ENCODE peak calls at places on chromosome 17, in ten cellular contexts. One of them, this sample, is unnamed.

GRCh38 chr17:16101440-16101839 is 101.8 kb downstream of the TTC19 start:
- DNase-seq in A549: no peak
- DNase-seq in tibial nerve: no peak
- DNase-seq in osteoblast: no peak
- DNase-seq in BE2C: no peak
- DNase-seq in esophagus squamous epithelium: no peak
- DNase-seq in thyroid gland: no peak
- DNase-seq in upper lobe of right lung: no peak
- DNase-seq in astrocyte of the spinal cord: no peak
- DNase-seq in AG09309: no peak
- DNase-seq in this sample: no peak

GRCh38 chr17:76193616-76194015 is 46.7 kb downstream of the RNF157 start:
- DNase-seq in A549: no peak
- DNase-seq in tibial nerve: no peak
- DNase-seq in osteoblast: no peak
- DNase-seq in BE2C: peak
- DNase-seq in esophagus squamous epithelium: no peak
- DNase-seq in thyroid gland: no peak
- DNase-seq in upper lobe of right lung: no peak
- DNase-seq in astrocyte of the spinal cord: no peak
- DNase-seq in AG09309: no peak
- DNase-seq in this sample: no peak

GRCh38 chr17:55931448-55931847 is 180.6 kb downstream of the PCTP start:
- DNase-seq in A549: no peak
- DNase-seq in tibial nerve: no peak
- DNase-seq in osteoblast: no peak
- DNase-seq in BE2C: no peak
- DNase-seq in esophagus squamous epithelium: no peak
- DNase-seq in thyroid gland: no peak
- DNase-seq in upper lobe of right lung: no peak
- DNase-seq in astrocyte of the spinal cord: no peak
- DNase-seq in AG09309: no peak
- DNase-seq in this sample: no peak

GRCh38 chr17:73179387-73179786 is 13.5 kb upstream of the COG1 start:
- DNase-seq in A549: no peak
- DNase-seq in tibial nerve: no peak
- DNase-seq in osteoblast: no peak
- DNase-seq in BE2C: no peak
- DNase-seq in esophagus squamous epithelium: no peak
- DNase-seq in thyroid gland: no peak
- DNase-seq in upper lobe of right lung: no peak
- DNase-seq in astrocyte of the spinal cord: no peak
- DNase-seq in AG09309: no peak
- DNase-seq in this sample: no peak

GRCh38 chr17:64160378-64160777 is 30.4 kb upstream of the ERN1 start:
- DNase-seq in A549: no peak
- DNase-seq in tibial nerve: no peak
- DNase-seq in osteoblast: no peak
- DNase-seq in BE2C: no peak
- DNase-seq in esophagus squamous epithelium: no peak
- DNase-seq in thyroid gland: no peak
- DNase-seq in upper lobe of right lung: no peak
- DNase-seq in astrocyte of the spinal cord: no peak
- DNase-seq in AG09309: peak
- DNase-seq in this sample: no peak

GRCh38 chr17:14672830-14673229 is 371.9 kb downstream of the HS3ST3B1 start:
- DNase-seq in A549: no peak
- DNase-seq in tibial nerve: no peak
- DNase-seq in osteoblast: peak
- DNase-seq in BE2C: no peak
- DNase-seq in esophagus squamous epithelium: no peak
- DNase-seq in thyroid gland: no peak
- DNase-seq in upper lobe of right lung: no peak
- DNase-seq in astrocyte of the spinal cord: peak
- DNase-seq in AG09309: peak
- DNase-seq in this sample: peak

GRCh38 chr17:68302666-68303065 is 11.4 kb downstream of the ARSG start:
- DNase-seq in A549: no peak
- DNase-seq in tibial nerve: no peak
- DNase-seq in osteoblast: peak
- DNase-seq in BE2C: no peak
- DNase-seq in esophagus squamous epithelium: no peak
- DNase-seq in thyroid gland: no peak
- DNase-seq in upper lobe of right lung: no peak
- DNase-seq in astrocyte of the spinal cord: no peak
- DNase-seq in AG09309: no peak
- DNase-seq in this sample: no peak

GRCh38 chr17:73072254-73072962 is 20.1 kb downstream of the SLC39A11 start:
- DNase-seq in A549: no peak
- DNase-seq in tibial nerve: no peak
- DNase-seq in osteoblast: no peak
- DNase-seq in BE2C: no peak
- DNase-seq in esophagus squamous epithelium: no peak
- DNase-seq in thyroid gland: no peak
- DNase-seq in upper lobe of right lung: no peak
- DNase-seq in astrocyte of the spinal cord: no peak
- DNase-seq in AG09309: no peak
- DNase-seq in this sample: no peak

DNA sequence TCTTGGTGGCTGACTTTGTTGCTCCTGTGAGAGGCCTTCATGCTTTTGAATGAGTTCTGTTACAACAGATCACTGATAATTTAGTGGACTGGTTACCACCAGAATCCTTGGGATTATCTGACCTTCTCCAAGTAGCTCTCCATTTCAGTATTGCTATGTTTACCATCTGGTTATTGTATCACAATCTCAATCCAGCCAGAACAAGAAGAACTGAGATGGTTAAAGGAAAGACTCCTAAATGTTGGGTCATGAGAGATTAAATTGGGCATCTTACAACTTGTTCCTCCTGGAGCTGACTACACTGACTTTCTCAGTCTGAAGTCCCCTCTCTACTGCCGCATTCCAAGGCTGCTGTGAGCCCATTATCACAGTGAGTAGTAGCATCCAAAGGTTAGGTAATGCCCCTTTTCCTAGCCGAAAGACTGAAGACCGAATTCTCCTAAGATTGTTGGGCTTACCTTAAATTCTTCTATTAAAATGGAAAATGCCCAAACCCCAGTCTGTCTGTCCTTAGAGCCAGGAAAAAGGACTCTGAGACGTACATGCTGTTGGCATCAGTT is 181.7 kb upstream of the TBX2 start:
- DNase-seq in A549: no peak
- DNase-seq in tibial nerve: no peak
- DNase-seq in osteoblast: peak
- DNase-seq in BE2C: no peak
- DNase-seq in esophagus squamous epithelium: no peak
- DNase-seq in thyroid gland: no peak
- DNase-seq in upper lobe of right lung: no peak
- DNase-seq in astrocyte of the spinal cord: no peak
- DNase-seq in AG09309: no peak
- DNase-seq in this sample: no peak
- H3K4me3 ChIP-seq in A549: no peak
- H3K4me3 ChIP-seq in tibial nerve: no peak
- H3K4me3 ChIP-seq in osteoblast: no peak
- H3K4me3 ChIP-seq in BE2C: no peak
- H3K4me3 ChIP-seq in esophagus squamous epithelium: no peak
- H3K4me3 ChIP-seq in thyroid gland: no peak
- H3K4me3 ChIP-seq in upper lobe of right lung: no peak
- H3K4me3 ChIP-seq in astrocyte of the spinal cord: no peak
- H3K4me3 ChIP-seq in AG09309: no peak
- H3K4me3 ChIP-seq in this sample: no peak

GRCh38 chr17:38577645-38578173 is 28.0 kb downstream of the SRCIN1 start:
- DNase-seq in A549: no peak
- DNase-seq in tibial nerve: no peak
- DNase-seq in osteoblast: no peak
- DNase-seq in BE2C: no peak
- DNase-seq in esophagus squamous epithelium: no peak
- DNase-seq in thyroid gland: no peak
- DNase-seq in upper lobe of right lung: no peak
- DNase-seq in astrocyte of the spinal cord: no peak
- DNase-seq in AG09309: no peak
- DNase-seq in this sample: no peak

GRCh38 chr17:38578641-38579480 is 26.9 kb downstream of the SRCIN1 start:
- DNase-seq in A549: no peak
- DNase-seq in tibial nerve: no peak
- DNase-seq in osteoblast: no peak
- DNase-seq in BE2C: no peak
- DNase-seq in esophagus squamous epithelium: no peak
- DNase-seq in thyroid gland: no peak
- DNase-seq in upper lobe of right lung: no peak
- DNase-seq in astrocyte of the spinal cord: no peak
- DNase-seq in AG09309: no peak
- DNase-seq in this sample: no peak

GRCh38 chr17:38582069-38582468 is 23.7 kb downstream of the SRCIN1 start:
- DNase-seq in A549: no peak
- DNase-seq in tibial nerve: no peak
- DNase-seq in osteoblast: no peak
- DNase-seq in BE2C: no peak
- DNase-seq in esophagus squamous epithelium: no peak
- DNase-seq in thyroid gland: no peak
- DNase-seq in upper lobe of right lung: no peak
- DNase-seq in astrocyte of the spinal cord: no peak
- DNase-seq in AG09309: no peak
- DNase-seq in this sample: no peak

GRCh38 chr17:38578229-38578628 is 27.5 kb downstream of the SRCIN1 start:
- DNase-seq in A549: no peak
- DNase-seq in tibial nerve: no peak
- DNase-seq in osteoblast: no peak
- DNase-seq in BE2C: peak
- DNase-seq in esophagus squamous epithelium: no peak
- DNase-seq in thyroid gland: no peak
- DNase-seq in upper lobe of right lung: no peak
- DNase-seq in astrocyte of the spinal cord: no peak
- DNase-seq in AG09309: no peak
- DNase-seq in this sample: no peak

GRCh38 chr17:38579934-38580333 is 25.8 kb downstream of the SRCIN1 start:
- DNase-seq in A549: peak
- DNase-seq in tibial nerve: no peak
- DNase-seq in osteoblast: peak
- DNase-seq in BE2C: peak
- DNase-seq in esophagus squamous epithelium: no peak
- DNase-seq in thyroid gland: peak
- DNase-seq in upper lobe of right lung: no peak
- DNase-seq in astrocyte of the spinal cord: no peak
- DNase-seq in AG09309: no peak
- DNase-seq in this sample: peak
- TF ChIP-seq CTCF in A549: peak
- TF ChIP-seq CTCF in tibial nerve: no peak
- TF ChIP-seq CTCF in osteoblast: no peak
- TF ChIP-seq CTCF in BE2C: peak
- TF ChIP-seq CTCF in esophagus squamous epithelium: no peak
- TF ChIP-seq CTCF in thyroid gland: no peak
- TF ChIP-seq CTCF in upper lobe of right lung: no peak
- TF ChIP-seq CTCF in astrocyte of the spinal cord: peak
- TF ChIP-seq CTCF in AG09309: peak
- TF ChIP-seq CTCF in this sample: peak

GRCh38 chr17:48576479-48577309 is 1.5 kb downstream of the HOXB4 start:
- DNase-seq in A549: no peak
- DNase-seq in tibial nerve: no peak
- DNase-seq in osteoblast: no peak
- DNase-seq in BE2C: no peak
- DNase-seq in esophagus squamous epithelium: no peak
- DNase-seq in thyroid gland: peak
- DNase-seq in upper lobe of right lung: no peak
- DNase-seq in astrocyte of the spinal cord: peak
- DNase-seq in AG09309: no peak
- DNase-seq in this sample: peak

GRCh38 chr17:48575066-48575582 is 3.0 kb downstream of the HOXB4 start:
- DNase-seq in A549: no peak
- DNase-seq in tibial nerve: no peak
- DNase-seq in osteoblast: no peak
- DNase-seq in BE2C: no peak
- DNase-seq in esophagus squamous epithelium: no peak
- DNase-seq in thyroid gland: no peak
- DNase-seq in upper lobe of right lung: no peak
- DNase-seq in astrocyte of the spinal cord: peak
- DNase-seq in AG09309: no peak
- DNase-seq in this sample: no peak

GRCh38 chr17:48574523-48575065 is 3.6 kb downstream of the HOXB4 start:
- DNase-seq in A549: no peak
- DNase-seq in tibial nerve: no peak
- DNase-seq in osteoblast: no peak
- DNase-seq in BE2C: no peak
- DNase-seq in esophagus squamous epithelium: no peak
- DNase-seq in thyroid gland: no peak
- DNase-seq in upper lobe of right lung: no peak
- DNase-seq in astrocyte of the spinal cord: no peak
- DNase-seq in AG09309: no peak
- DNase-seq in this sample: no peak

GRCh38 chr17:48577330-48577945 is 712 bp downstream of the HOXB4 start:
- DNase-seq in A549: no peak
- DNase-seq in tibial nerve: no peak
- DNase-seq in osteoblast: no peak
- DNase-seq in BE2C: no peak
- DNase-seq in esophagus squamous epithelium: no peak
- DNase-seq in thyroid gland: no peak
- DNase-seq in upper lobe of right lung: no peak
- DNase-seq in astrocyte of the spinal cord: no peak
- DNase-seq in AG09309: no peak
- DNase-seq in this sample: no peak

DNA sequence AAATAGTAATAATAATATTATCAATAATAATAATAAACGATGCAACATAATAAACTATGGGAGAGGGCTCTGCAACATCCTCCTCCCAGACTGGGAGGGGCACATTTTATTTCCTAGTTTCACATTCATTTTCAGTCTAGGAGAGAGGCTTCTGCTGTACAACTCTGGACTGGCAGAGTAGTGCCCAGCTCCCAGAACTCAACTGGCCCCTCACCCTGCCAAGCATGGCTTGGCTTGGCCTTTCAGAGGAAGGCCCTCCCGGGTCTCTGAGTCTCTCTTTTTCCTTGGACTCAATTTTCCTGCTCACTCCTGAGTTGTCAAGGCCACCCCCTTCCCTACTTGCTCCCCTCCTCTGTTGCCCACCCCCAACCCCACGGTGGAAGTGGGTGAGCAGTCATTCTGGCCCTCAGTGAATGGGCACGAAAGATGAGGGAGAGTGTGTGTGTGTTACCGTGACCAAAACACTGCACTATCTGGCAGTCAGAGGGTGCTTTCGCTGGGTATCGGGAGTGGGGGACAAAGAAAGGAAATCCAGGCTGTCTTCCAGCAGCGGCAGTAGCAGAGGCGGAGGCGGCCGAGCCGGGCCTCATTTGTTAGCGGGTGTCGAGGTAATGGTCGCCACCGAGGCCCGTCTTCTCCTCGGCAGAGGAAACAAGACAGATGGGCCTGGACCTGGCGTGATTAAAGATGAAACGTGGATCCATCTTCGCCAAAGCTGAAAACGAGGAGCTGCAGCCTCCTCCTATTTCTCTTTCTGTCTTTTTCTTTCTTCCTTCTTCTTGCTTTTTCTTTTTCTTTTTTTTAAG is 2.3 kb downstream of the HOXB4 start:
- DNase-seq in A549: no peak
- DNase-seq in tibial nerve: no peak
- DNase-seq in osteoblast: no peak
- DNase-seq in BE2C: no peak
- DNase-seq in esophagus squamous epithelium: no peak
- DNase-seq in thyroid gland: no peak
- DNase-seq in upper lobe of right lung: no peak
- DNase-seq in astrocyte of the spinal cord: peak
- DNase-seq in AG09309: no peak
- DNase-seq in this sample: no peak
- H3K4me3 ChIP-seq in A549: no peak
- H3K4me3 ChIP-seq in tibial nerve: peak
- H3K4me3 ChIP-seq in osteoblast: no peak
- H3K4me3 ChIP-seq in BE2C: no peak
- H3K4me3 ChIP-seq in esophagus squamous epithelium: peak
- H3K4me3 ChIP-seq in thyroid gland: no peak
- H3K4me3 ChIP-seq in upper lobe of right lung: peak
- H3K4me3 ChIP-seq in astrocyte of the spinal cord: peak
- H3K4me3 ChIP-seq in AG09309: no peak
- H3K4me3 ChIP-seq in this sample: no peak

GRCh38 chr17:47064684-47065083 is 85.6 kb upstream of the RPRML start:
- DNase-seq in A549: no peak
- DNase-seq in tibial nerve: no peak
- DNase-seq in osteoblast: no peak
- DNase-seq in BE2C: no peak
- DNase-seq in esophagus squamous epithelium: no peak
- DNase-seq in thyroid gland: no peak
- DNase-seq in upper lobe of right lung: no peak
- DNase-seq in astrocyte of the spinal cord: no peak
- DNase-seq in AG09309: no peak
- DNase-seq in this sample: no peak

GRCh38 chr17:47063475-47063874 is 84.4 kb upstream of the RPRML start:
- DNase-seq in A549: no peak
- DNase-seq in tibial nerve: no peak
- DNase-seq in osteoblast: no peak
- DNase-seq in BE2C: no peak
- DNase-seq in esophagus squamous epithelium: no peak
- DNase-seq in thyroid gland: no peak
- DNase-seq in upper lobe of right lung: no peak
- DNase-seq in astrocyte of the spinal cord: no peak
- DNase-seq in AG09309: no peak
- DNase-seq in this sample: no peak

GRCh38 chr17:47072881-47073280 is 93.8 kb upstream of the RPRML start:
- DNase-seq in A549: no peak
- DNase-seq in tibial nerve: peak
- DNase-seq in osteoblast: no peak
- DNase-seq in BE2C: no peak
- DNase-seq in esophagus squamous epithelium: no peak
- DNase-seq in thyroid gland: no peak
- DNase-seq in upper lobe of right lung: no peak
- DNase-seq in astrocyte of the spinal cord: peak
- DNase-seq in AG09309: no peak
- DNase-seq in this sample: no peak

GRCh38 chr17:47066095-47066494 is 87.0 kb upstream of the RPRML start:
- DNase-seq in A549: peak
- DNase-seq in tibial nerve: no peak
- DNase-seq in osteoblast: no peak
- DNase-seq in BE2C: no peak
- DNase-seq in esophagus squamous epithelium: no peak
- DNase-seq in thyroid gland: no peak
- DNase-seq in upper lobe of right lung: no peak
- DNase-seq in astrocyte of the spinal cord: no peak
- DNase-seq in AG09309: no peak
- DNase-seq in this sample: no peak

GRCh38 chr17:47066841-47067682 is 88.0 kb upstream of the RPRML start:
- DNase-seq in A549: peak
- DNase-seq in tibial nerve: peak
- DNase-seq in osteoblast: peak
- DNase-seq in BE2C: peak
- DNase-seq in esophagus squamous epithelium: peak
- DNase-seq in thyroid gland: peak
- DNase-seq in upper lobe of right lung: peak
- DNase-seq in astrocyte of the spinal cord: peak
- DNase-seq in AG09309: peak
- DNase-seq in this sample: peak
- TF ChIP-seq CTCF in A549: no peak
- TF ChIP-seq CTCF in tibial nerve: peak
- TF ChIP-seq CTCF in osteoblast: no peak
- TF ChIP-seq CTCF in BE2C: peak
- TF ChIP-seq CTCF in esophagus squamous epithelium: peak
- TF ChIP-seq CTCF in thyroid gland: no peak
- TF ChIP-seq CTCF in upper lobe of right lung: no peak
- TF ChIP-seq CTCF in astrocyte of the spinal cord: peak
- TF ChIP-seq CTCF in AG09309: peak
- TF ChIP-seq CTCF in this sample: peak